ENCODE peak calls at places on chromosome 7, in seven cellular contexts. One of them, this sample, is unnamed.

GRCh38 chr7:2198206-2198605 is 34.5 kb downstream of the MAD1L1 start:
- DNase-seq in adrenal gland: no peak
- DNase-seq in psoas muscle: no peak
- DNase-seq in fibroblast of lung: no peak
- DNase-seq in kidney epithelial cell: no peak
- DNase-seq in bronchial epithelial cell: no peak
- DNase-seq in heart right ventricle: no peak
- DNase-seq in this sample: no peak

GRCh38 chr7:102273749-102274712 is 12.6 kb upstream of the SH2B2 start:
- DNase-seq in adrenal gland: no peak
- DNase-seq in psoas muscle: no peak
- DNase-seq in fibroblast of lung: peak
- DNase-seq in kidney epithelial cell: peak
- DNase-seq in bronchial epithelial cell: peak
- DNase-seq in heart right ventricle: no peak
- DNase-seq in this sample: peak

GRCh38 chr7:116172353-116172752 is 38.0 kb upstream of the TES start:
- DNase-seq in adrenal gland: no peak
- DNase-seq in psoas muscle: no peak
- DNase-seq in fibroblast of lung: no peak
- DNase-seq in kidney epithelial cell: no peak
- DNase-seq in bronchial epithelial cell: peak
- DNase-seq in heart right ventricle: no peak
- DNase-seq in this sample: no peak

GRCh38 chr7:156147771-156148504 is 335.7 kb upstream of the SHH start:
- DNase-seq in adrenal gland: no peak
- DNase-seq in psoas muscle: no peak
- DNase-seq in fibroblast of lung: no peak
- DNase-seq in kidney epithelial cell: no peak
- DNase-seq in bronchial epithelial cell: no peak
- DNase-seq in heart right ventricle: no peak
- DNase-seq in this sample: no peak

GRCh38 chr7:159027091-159027802 is 117.4 kb downstream of the VIPR2 start:
- DNase-seq in adrenal gland: peak
- DNase-seq in psoas muscle: no peak
- DNase-seq in fibroblast of lung: no peak
- DNase-seq in kidney epithelial cell: no peak
- DNase-seq in bronchial epithelial cell: no peak
- DNase-seq in heart right ventricle: no peak
- DNase-seq in this sample: no peak

GRCh38 chr7:127745445-127745844 is 93.5 kb downstream of the SND1 start:
- DNase-seq in adrenal gland: no peak
- DNase-seq in psoas muscle: no peak
- DNase-seq in fibroblast of lung: no peak
- DNase-seq in kidney epithelial cell: no peak
- DNase-seq in bronchial epithelial cell: peak
- DNase-seq in heart right ventricle: no peak
- DNase-seq in this sample: no peak

GRCh38 chr7:14687777-14688176 is 214.8 kb downstream of the DGKB start:
- DNase-seq in adrenal gland: no peak
- DNase-seq in psoas muscle: no peak
- DNase-seq in fibroblast of lung: peak
- DNase-seq in kidney epithelial cell: no peak
- DNase-seq in bronchial epithelial cell: peak
- DNase-seq in heart right ventricle: no peak
- DNase-seq in this sample: no peak

GRCh38 chr7:106866298-106867281 is 1.5 kb downstream of the PIK3CG start:
- DNase-seq in adrenal gland: no peak
- DNase-seq in psoas muscle: no peak
- DNase-seq in fibroblast of lung: no peak
- DNase-seq in kidney epithelial cell: no peak
- DNase-seq in bronchial epithelial cell: no peak
- DNase-seq in heart right ventricle: no peak
- DNase-seq in this sample: no peak

GRCh38 chr7:108246227-108246837 is 116.2 kb upstream of the LAMB4 start:
- DNase-seq in adrenal gland: peak
- DNase-seq in psoas muscle: no peak
- DNase-seq in fibroblast of lung: peak
- DNase-seq in kidney epithelial cell: peak
- DNase-seq in bronchial epithelial cell: peak
- DNase-seq in heart right ventricle: no peak
- DNase-seq in this sample: peak

GRCh38 chr7:135188298-135188984 is 17.9 kb upstream of the CYREN start:
- DNase-seq in adrenal gland: peak
- DNase-seq in psoas muscle: no peak
- DNase-seq in fibroblast of lung: peak
- DNase-seq in kidney epithelial cell: no peak
- DNase-seq in bronchial epithelial cell: peak
- DNase-seq in heart right ventricle: no peak
- DNase-seq in this sample: no peak

GRCh38 chr7:2069472-2069860 is 163.3 kb downstream of the MAD1L1 start:
- DNase-seq in adrenal gland: no peak
- DNase-seq in psoas muscle: no peak
- DNase-seq in fibroblast of lung: no peak
- DNase-seq in kidney epithelial cell: no peak
- DNase-seq in bronchial epithelial cell: no peak
- DNase-seq in heart right ventricle: no peak
- DNase-seq in this sample: peak

GRCh38 chr7:154841731-154842331 is 161.1 kb downstream of the PAXIP1 start:
- DNase-seq in adrenal gland: no peak
- DNase-seq in psoas muscle: no peak
- DNase-seq in fibroblast of lung: no peak
- DNase-seq in kidney epithelial cell: no peak
- DNase-seq in bronchial epithelial cell: no peak
- DNase-seq in heart right ventricle: no peak
- DNase-seq in this sample: no peak

GRCh38 chr7:8284606-8285005 is 22.6 kb upstream of the ICA1 start:
- DNase-seq in adrenal gland: no peak
- DNase-seq in psoas muscle: no peak
- DNase-seq in fibroblast of lung: no peak
- DNase-seq in kidney epithelial cell: no peak
- DNase-seq in bronchial epithelial cell: no peak
- DNase-seq in heart right ventricle: no peak
- DNase-seq in this sample: no peak

GRCh38 chr7:114412548-114412947 is 2.1 kb upstream of the FOXP2 start:
- DNase-seq in adrenal gland: no peak
- DNase-seq in psoas muscle: no peak
- DNase-seq in fibroblast of lung: no peak
- DNase-seq in kidney epithelial cell: no peak
- DNase-seq in bronchial epithelial cell: no peak
- DNase-seq in heart right ventricle: no peak
- DNase-seq in this sample: no peak

GRCh38 chr7:97026705-97027426 is 2.2 kb upstream of the DLX5 start:
- DNase-seq in adrenal gland: no peak
- DNase-seq in psoas muscle: no peak
- DNase-seq in fibroblast of lung: no peak
- DNase-seq in kidney epithelial cell: no peak
- DNase-seq in bronchial epithelial cell: no peak
- DNase-seq in heart right ventricle: no peak
- DNase-seq in this sample: no peak
- H3K4me3 ChIP-seq in adrenal gland: no peak
- H3K4me3 ChIP-seq in psoas muscle: peak
- H3K4me3 ChIP-seq in fibroblast of lung: no peak
- H3K4me3 ChIP-seq in kidney epithelial cell: no peak
- H3K4me3 ChIP-seq in bronchial epithelial cell: peak
- H3K4me3 ChIP-seq in heart right ventricle: no peak
- H3K4me3 ChIP-seq in this sample: no peak

DNA sequence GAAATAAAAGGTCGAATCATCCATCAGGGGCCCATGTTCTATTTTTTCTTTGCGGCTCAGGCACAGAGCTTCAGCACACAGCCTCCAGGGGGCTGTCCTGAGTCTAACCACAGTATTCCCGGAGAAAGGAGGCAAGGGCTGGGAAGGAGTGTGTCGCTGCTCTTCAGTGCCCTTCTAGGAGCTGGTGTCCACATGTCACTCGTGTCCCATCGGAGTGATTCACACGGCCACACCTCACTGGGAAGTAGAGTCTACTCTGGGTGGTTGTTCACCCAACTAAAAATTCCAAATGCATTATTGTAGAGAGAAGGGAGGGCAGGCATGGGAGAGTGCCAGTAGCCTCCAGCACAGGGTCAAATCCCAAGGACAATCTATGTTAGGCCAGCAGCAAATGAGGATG is 114.8 kb upstream of the LANCL2 start:
- DNase-seq in adrenal gland: peak
- DNase-seq in psoas muscle: no peak
- DNase-seq in fibroblast of lung: no peak
- DNase-seq in kidney epithelial cell: no peak
- DNase-seq in bronchial epithelial cell: peak
- DNase-seq in heart right ventricle: no peak
- DNase-seq in this sample: no peak
- TF ChIP-seq CTCF in adrenal gland: peak
- TF ChIP-seq CTCF in psoas muscle: no peak
- TF ChIP-seq CTCF in fibroblast of lung: peak
- TF ChIP-seq CTCF in kidney epithelial cell: peak
- TF ChIP-seq CTCF in bronchial epithelial cell: peak
- TF ChIP-seq CTCF in heart right ventricle: peak
- TF ChIP-seq CTCF in this sample: peak

GRCh38 chr7:80458822-80459725 is 52.8 kb downstream of the GNAT3 start:
- DNase-seq in adrenal gland: no peak
- DNase-seq in psoas muscle: no peak
- DNase-seq in fibroblast of lung: no peak
- DNase-seq in kidney epithelial cell: no peak
- DNase-seq in bronchial epithelial cell: no peak
- DNase-seq in heart right ventricle: no peak
- DNase-seq in this sample: no peak
- H3K4me3 ChIP-seq in adrenal gland: no peak
- H3K4me3 ChIP-seq in psoas muscle: no peak
- H3K4me3 ChIP-seq in fibroblast of lung: no peak
- H3K4me3 ChIP-seq in kidney epithelial cell: no peak
- H3K4me3 ChIP-seq in bronchial epithelial cell: no peak
- H3K4me3 ChIP-seq in heart right ventricle: no peak
- H3K4me3 ChIP-seq in this sample: no peak

GRCh38 chr7:51318001-51318400 is 1.4 kb upstream of the COBL start:
- DNase-seq in adrenal gland: peak
- DNase-seq in psoas muscle: no peak
- DNase-seq in fibroblast of lung: no peak
- DNase-seq in kidney epithelial cell: no peak
- DNase-seq in bronchial epithelial cell: no peak
- DNase-seq in heart right ventricle: no peak
- DNase-seq in this sample: no peak

GRCh38 chr7:51316262-51316665 is 345 bp downstream of the COBL start:
- DNase-seq in adrenal gland: peak
- DNase-seq in psoas muscle: peak
- DNase-seq in fibroblast of lung: no peak
- DNase-seq in kidney epithelial cell: no peak
- DNase-seq in bronchial epithelial cell: no peak
- DNase-seq in heart right ventricle: no peak
- DNase-seq in this sample: no peak

GRCh38 chr7:51315393-51316261 is 982 bp downstream of the COBL start:
- DNase-seq in adrenal gland: peak
- DNase-seq in psoas muscle: peak
- DNase-seq in fibroblast of lung: no peak
- DNase-seq in kidney epithelial cell: peak
- DNase-seq in bronchial epithelial cell: peak
- DNase-seq in heart right ventricle: no peak
- DNase-seq in this sample: peak

GRCh38 chr7:51317582-51317910 is 937 bp upstream of the COBL start:
- DNase-seq in adrenal gland: peak
- DNase-seq in psoas muscle: no peak
- DNase-seq in fibroblast of lung: no peak
- DNase-seq in kidney epithelial cell: no peak
- DNase-seq in bronchial epithelial cell: no peak
- DNase-seq in heart right ventricle: no peak
- DNase-seq in this sample: no peak

DNA sequence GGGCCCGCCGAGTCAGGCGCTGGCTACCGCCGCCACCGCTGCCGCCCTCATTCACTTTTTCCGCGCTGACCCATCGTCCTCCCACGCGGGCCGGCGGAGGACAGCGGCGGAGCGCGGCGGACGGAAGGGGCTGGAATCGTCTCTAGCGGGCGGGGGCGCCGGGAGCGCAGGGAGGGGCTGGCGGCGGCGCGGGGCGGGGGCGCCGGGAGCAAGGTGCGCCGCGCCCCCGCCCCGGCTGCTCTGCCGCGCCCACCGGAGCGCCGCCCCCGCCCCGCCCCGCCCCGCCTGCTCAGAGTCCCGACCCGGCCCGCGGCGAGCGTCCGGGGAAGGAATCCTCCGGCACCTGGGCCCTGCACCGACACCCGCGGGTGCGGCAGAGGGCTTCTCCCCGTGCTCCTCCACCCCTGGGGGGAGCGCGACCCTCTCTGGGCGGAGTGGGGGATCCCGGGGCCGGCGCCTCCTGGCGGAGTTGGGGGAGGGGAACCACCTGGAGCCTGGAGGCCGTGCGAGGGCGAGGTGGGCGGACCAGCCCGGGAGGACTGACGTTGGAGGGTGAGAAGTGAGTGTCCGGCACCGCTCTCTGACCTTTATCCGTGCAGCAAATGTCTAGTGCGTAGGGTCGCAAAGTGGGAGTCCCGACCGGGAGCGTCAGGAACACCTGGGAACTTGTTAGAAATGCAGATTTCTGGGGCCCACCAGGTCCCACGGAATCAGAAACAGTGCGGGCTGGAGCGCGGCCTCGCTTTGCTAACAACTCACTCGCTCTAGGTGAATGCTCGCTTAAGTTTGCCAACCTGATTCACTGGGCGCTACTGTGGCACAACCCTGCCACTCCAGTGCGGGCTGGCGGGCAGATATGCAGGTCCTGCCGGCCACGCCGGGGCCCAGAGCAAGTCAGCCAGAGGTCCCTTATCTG is at the start of gene COBL:
- DNase-seq in adrenal gland: peak
- DNase-seq in psoas muscle: peak
- DNase-seq in fibroblast of lung: no peak
- DNase-seq in kidney epithelial cell: no peak
- DNase-seq in bronchial epithelial cell: no peak
- DNase-seq in heart right ventricle: peak
- DNase-seq in this sample: no peak
- TF ChIP-seq CTCF in adrenal gland: no peak
- TF ChIP-seq CTCF in psoas muscle: no peak
- TF ChIP-seq CTCF in fibroblast of lung: no peak
- TF ChIP-seq CTCF in kidney epithelial cell: no peak
- TF ChIP-seq CTCF in bronchial epithelial cell: no peak
- TF ChIP-seq CTCF in heart right ventricle: no peak
- TF ChIP-seq CTCF in this sample: no peak

DNA sequence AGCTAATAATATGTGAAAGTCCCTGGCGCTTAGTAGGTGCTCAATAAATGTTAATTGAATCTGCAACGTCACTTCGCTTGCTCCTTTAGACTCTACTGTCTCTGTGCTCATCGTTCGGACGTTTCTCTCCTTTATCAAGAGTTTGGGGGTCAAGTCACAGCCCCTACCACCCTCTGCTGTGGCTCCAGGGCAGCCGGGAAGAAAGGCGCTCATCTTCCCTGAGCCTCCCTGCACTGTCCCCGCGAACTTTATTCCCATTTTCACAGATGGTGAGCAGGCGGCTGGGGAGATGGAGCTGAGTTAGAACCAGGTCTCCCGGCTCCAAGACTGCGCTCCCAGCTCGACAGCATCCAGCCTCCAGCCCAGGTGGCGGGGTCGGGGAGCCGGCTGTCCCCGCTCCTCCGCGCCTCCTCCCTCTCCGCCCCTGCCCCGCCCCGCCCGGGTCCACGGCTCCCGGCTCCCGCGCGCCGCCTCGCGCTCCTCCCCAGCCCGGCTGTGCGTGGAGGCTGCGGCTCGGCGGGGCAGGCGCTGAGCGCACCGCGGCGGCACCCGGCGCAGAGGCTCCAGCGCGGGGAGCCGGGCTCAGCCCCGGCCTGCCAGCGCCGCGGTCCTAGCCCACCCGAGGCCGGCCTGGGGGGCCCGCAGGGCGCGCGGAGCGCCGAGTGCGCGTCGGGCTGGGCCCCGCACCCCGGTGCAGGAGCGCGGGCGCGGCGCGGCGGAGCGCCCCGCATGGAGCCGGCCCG is at the start of gene CLEC2L:
- DNase-seq in adrenal gland: no peak
- DNase-seq in psoas muscle: no peak
- DNase-seq in fibroblast of lung: no peak
- DNase-seq in kidney epithelial cell: no peak
- DNase-seq in bronchial epithelial cell: no peak
- DNase-seq in heart right ventricle: no peak
- DNase-seq in this sample: no peak
- H3K4me3 ChIP-seq in adrenal gland: no peak
- H3K4me3 ChIP-seq in psoas muscle: peak
- H3K4me3 ChIP-seq in fibroblast of lung: no peak
- H3K4me3 ChIP-seq in kidney epithelial cell: no peak
- H3K4me3 ChIP-seq in bronchial epithelial cell: no peak
- H3K4me3 ChIP-seq in heart right ventricle: no peak
- H3K4me3 ChIP-seq in this sample: peak